ENCODE peak calls at places on chromosome 7, in four cellular contexts. One of them, this sample, is unnamed.

GRCh38 chr7:80499350-80499955 is 12.4 kb downstream of the GNAT3 start:
- DNase-seq in chondrocyte: no peak
- DNase-seq in A172: peak
- DNase-seq in mesendoderm: peak
- DNase-seq in this sample: no peak

GRCh38 chr7:52749880-52750279 is 285.6 kb upstream of the POM121L12 start:
- DNase-seq in chondrocyte: no peak
- DNase-seq in A172: no peak
- DNase-seq in mesendoderm: peak
- DNase-seq in this sample: no peak

GRCh38 chr7:151091431-151091830 is 5.2 kb downstream of the AGAP3 start:
- DNase-seq in chondrocyte: no peak
- DNase-seq in A172: no peak
- DNase-seq in mesendoderm: peak
- DNase-seq in this sample: no peak

GRCh38 chr7:89695241-89695640 is 459.0 kb upstream of the STEAP1 start:
- DNase-seq in chondrocyte: no peak
- DNase-seq in A172: no peak
- DNase-seq in mesendoderm: peak
- DNase-seq in this sample: no peak

GRCh38 chr7:121334875-121335648 is 6.3 kb downstream of the WNT16 start:
- DNase-seq in chondrocyte: no peak
- DNase-seq in A172: no peak
- DNase-seq in mesendoderm: no peak
- DNase-seq in this sample: no peak

GRCh38 chr7:72336382-72336886 is 75.7 kb downstream of the CALN1 start:
- DNase-seq in chondrocyte: no peak
- DNase-seq in A172: no peak
- DNase-seq in mesendoderm: peak
- DNase-seq in this sample: no peak

GRCh38 chr7:36910859-36911258 is 186.6 kb upstream of the AOAH start:
- DNase-seq in chondrocyte: no peak
- DNase-seq in A172: no peak
- DNase-seq in mesendoderm: no peak
- DNase-seq in this sample: no peak

GRCh38 chr7:135959655-135960363 is 17.4 kb downstream of the MTPN start:
- DNase-seq in chondrocyte: no peak
- DNase-seq in A172: no peak
- DNase-seq in mesendoderm: no peak
- DNase-seq in this sample: no peak

GRCh38 chr7:13986208-13986607 is 3.3 kb downstream of the ETV1 start:
- DNase-seq in chondrocyte: no peak
- DNase-seq in A172: no peak
- DNase-seq in mesendoderm: peak
- DNase-seq in this sample: no peak

GRCh38 chr7:64183126-64183742 is 23.8 kb upstream of the ZNF735 start:
- DNase-seq in chondrocyte: no peak
- DNase-seq in A172: no peak
- DNase-seq in mesendoderm: no peak
- DNase-seq in this sample: no peak

GRCh38 chr7:139940866-139941265 is 111.8 kb downstream of the TBXAS1 start:
- DNase-seq in chondrocyte: no peak
- DNase-seq in A172: no peak
- DNase-seq in mesendoderm: no peak
- DNase-seq in this sample: no peak

GRCh38 chr7:105019269-105019668 is 5.3 kb downstream of the KMT2E start:
- DNase-seq in chondrocyte: no peak
- DNase-seq in A172: no peak
- DNase-seq in mesendoderm: no peak
- DNase-seq in this sample: no peak

GRCh38 chr7:29285451-29285807 is 90.9 kb downstream of the CHN2 start:
- DNase-seq in chondrocyte: no peak
- DNase-seq in A172: peak
- DNase-seq in mesendoderm: no peak
- DNase-seq in this sample: no peak

GRCh38 chr7:4836206-4836661 is 25.6 kb downstream of the PAPOLB start:
- DNase-seq in chondrocyte: no peak
- DNase-seq in A172: no peak
- DNase-seq in mesendoderm: no peak
- DNase-seq in this sample: no peak

GRCh38 chr7:106768324-106768751 is 96.7 kb upstream of the PIK3CG start:
- DNase-seq in chondrocyte: no peak
- DNase-seq in A172: no peak
- DNase-seq in mesendoderm: peak
- DNase-seq in this sample: no peak

GRCh38 chr7:96723622-96724021 is 14.0 kb upstream of the SEM1 start:
- DNase-seq in chondrocyte: no peak
- DNase-seq in A172: no peak
- DNase-seq in mesendoderm: no peak
- DNase-seq in this sample: no peak

GRCh38 chr7:3039787-3040186 is 3.9 kb downstream of the CARD11 start:
- DNase-seq in chondrocyte: no peak
- DNase-seq in A172: no peak
- DNase-seq in mesendoderm: no peak
- DNase-seq in this sample: no peak

GRCh38 chr7:84412161-84412969 is 217.8 kb upstream of the SEMA3A start:
- DNase-seq in chondrocyte: no peak
- DNase-seq in A172: peak
- DNase-seq in mesendoderm: peak
- DNase-seq in this sample: no peak